ENCODE peak calls at places on chromosomes 4 and X, in eight cellular contexts. One of them, this sample, is unnamed.
A peak's percentile ranks its signal among the peaks of the same experiment; 100 is the strongest.

GRCh38 chr4:63211377-63211776 is 1197.9 kb downstream of the TECRL start:
- DNase-seq in AG04450: no peak
- DNase-seq in gastrocnemius medialis: no peak
- DNase-seq in transverse colon: no peak
- DNase-seq in adrenal gland: no peak
- DNase-seq in upper lobe of left lung: no peak
- DNase-seq in HepG2: no peak
- DNase-seq in psoas muscle: no peak
- DNase-seq in this sample: no peak

GRCh38 chr4:108762559-108763225 is at the start of gene ETNPPL:
- DNase-seq in AG04450: no peak
- DNase-seq in gastrocnemius medialis: no peak
- DNase-seq in transverse colon: no peak
- DNase-seq in adrenal gland: peak; percentile 42
- DNase-seq in upper lobe of left lung: peak; percentile 86
- DNase-seq in HepG2: peak; percentile 21
- DNase-seq in psoas muscle: peak; percentile 67
- DNase-seq in this sample: no peak

GRCh38 chrX:111869639-111870034 is 6.3 kb upstream of the TRPC5OS start:
- DNase-seq in AG04450: peak; percentile 8
- DNase-seq in gastrocnemius medialis: no peak
- DNase-seq in transverse colon: peak; percentile 7
- DNase-seq in adrenal gland: peak; percentile 45
- DNase-seq in upper lobe of left lung: no peak
- DNase-seq in HepG2: no peak
- DNase-seq in psoas muscle: no peak
- DNase-seq in this sample: no peak

GRCh38 chr4:62670509-62670908 is 1470.4 kb downstream of the ADGRL3 start:
- DNase-seq in AG04450: no peak
- DNase-seq in gastrocnemius medialis: no peak
- DNase-seq in transverse colon: no peak
- DNase-seq in adrenal gland: no peak
- DNase-seq in upper lobe of left lung: no peak
- DNase-seq in HepG2: no peak
- DNase-seq in psoas muscle: no peak
- DNase-seq in this sample: no peak

GRCh38 chrX:36683507-36683906 is 324.7 kb upstream of the FAM47C start:
- DNase-seq in AG04450: no peak
- DNase-seq in gastrocnemius medialis: no peak
- DNase-seq in transverse colon: no peak
- DNase-seq in adrenal gland: no peak
- DNase-seq in upper lobe of left lung: no peak
- DNase-seq in HepG2: no peak
- DNase-seq in psoas muscle: no peak
- DNase-seq in this sample: no peak

GRCh38 chrX:48613502-48614160 is 16.3 kb downstream of the WDR13 start:
- DNase-seq in AG04450: no peak
- DNase-seq in gastrocnemius medialis: no peak
- DNase-seq in transverse colon: no peak
- DNase-seq in adrenal gland: no peak
- DNase-seq in upper lobe of left lung: no peak
- DNase-seq in HepG2: no peak
- DNase-seq in psoas muscle: no peak
- DNase-seq in this sample: no peak

GRCh38 chr4:75555294-75556164 is at the start of gene ODAPH:
- DNase-seq in AG04450: no peak
- DNase-seq in gastrocnemius medialis: no peak
- DNase-seq in transverse colon: peak; percentile 38
- DNase-seq in adrenal gland: no peak
- DNase-seq in upper lobe of left lung: no peak
- DNase-seq in HepG2: no peak
- DNase-seq in psoas muscle: no peak
- DNase-seq in this sample: no peak

GRCh38 chrX:7116081-7116480 is 31.4 kb upstream of the STS start:
- DNase-seq in AG04450: no peak
- DNase-seq in gastrocnemius medialis: no peak
- DNase-seq in transverse colon: no peak
- DNase-seq in adrenal gland: no peak
- DNase-seq in upper lobe of left lung: no peak
- DNase-seq in HepG2: no peak
- DNase-seq in psoas muscle: no peak
- DNase-seq in this sample: no peak

GRCh38 chrX:147565239-147565638 is 346.5 kb upstream of the FMR1 start:
- DNase-seq in AG04450: no peak
- DNase-seq in gastrocnemius medialis: no peak
- DNase-seq in transverse colon: no peak
- DNase-seq in adrenal gland: no peak
- DNase-seq in upper lobe of left lung: no peak
- DNase-seq in HepG2: no peak
- DNase-seq in psoas muscle: no peak
- DNase-seq in this sample: no peak

DNA sequence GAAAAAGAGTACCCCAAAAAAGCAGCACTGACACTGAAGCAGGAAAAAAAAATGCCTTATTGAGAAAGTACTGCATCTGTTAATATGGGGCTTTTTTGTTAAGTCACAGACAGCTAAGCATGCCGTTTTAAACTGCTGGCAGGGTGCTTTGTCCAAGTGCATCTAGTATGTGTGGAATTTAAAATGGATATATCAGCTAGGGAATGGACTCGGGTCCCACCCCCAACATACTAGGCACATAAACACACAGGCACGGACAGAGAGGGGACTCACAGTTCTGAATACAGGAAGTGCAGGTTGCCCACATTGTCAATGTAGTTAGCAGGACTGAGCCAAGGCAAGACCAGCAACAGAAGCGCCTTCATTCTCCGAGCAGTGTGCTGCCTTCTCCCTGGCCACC is 33.7 kb downstream of the LNX1 start:
- DNase-seq in AG04450: no peak
- DNase-seq in gastrocnemius medialis: no peak
- DNase-seq in transverse colon: no peak
- DNase-seq in adrenal gland: no peak
- DNase-seq in upper lobe of left lung: no peak
- DNase-seq in HepG2: no peak
- DNase-seq in psoas muscle: no peak
- DNase-seq in this sample: no peak
- H3K27ac ChIP-seq in AG04450: no peak overlapping the region
- H3K27ac ChIP-seq in gastrocnemius medialis: peak overlapping the region; percentile 45
- H3K27ac ChIP-seq in transverse colon: no peak overlapping the region
- H3K27ac ChIP-seq in adrenal gland: no peak overlapping the region
- H3K27ac ChIP-seq in upper lobe of left lung: no peak overlapping the region
- H3K27ac ChIP-seq in HepG2: no peak overlapping the region
- H3K27ac ChIP-seq in psoas muscle: no peak overlapping the region
- H3K27ac ChIP-seq in this sample: no peak overlapping the region

DNA sequence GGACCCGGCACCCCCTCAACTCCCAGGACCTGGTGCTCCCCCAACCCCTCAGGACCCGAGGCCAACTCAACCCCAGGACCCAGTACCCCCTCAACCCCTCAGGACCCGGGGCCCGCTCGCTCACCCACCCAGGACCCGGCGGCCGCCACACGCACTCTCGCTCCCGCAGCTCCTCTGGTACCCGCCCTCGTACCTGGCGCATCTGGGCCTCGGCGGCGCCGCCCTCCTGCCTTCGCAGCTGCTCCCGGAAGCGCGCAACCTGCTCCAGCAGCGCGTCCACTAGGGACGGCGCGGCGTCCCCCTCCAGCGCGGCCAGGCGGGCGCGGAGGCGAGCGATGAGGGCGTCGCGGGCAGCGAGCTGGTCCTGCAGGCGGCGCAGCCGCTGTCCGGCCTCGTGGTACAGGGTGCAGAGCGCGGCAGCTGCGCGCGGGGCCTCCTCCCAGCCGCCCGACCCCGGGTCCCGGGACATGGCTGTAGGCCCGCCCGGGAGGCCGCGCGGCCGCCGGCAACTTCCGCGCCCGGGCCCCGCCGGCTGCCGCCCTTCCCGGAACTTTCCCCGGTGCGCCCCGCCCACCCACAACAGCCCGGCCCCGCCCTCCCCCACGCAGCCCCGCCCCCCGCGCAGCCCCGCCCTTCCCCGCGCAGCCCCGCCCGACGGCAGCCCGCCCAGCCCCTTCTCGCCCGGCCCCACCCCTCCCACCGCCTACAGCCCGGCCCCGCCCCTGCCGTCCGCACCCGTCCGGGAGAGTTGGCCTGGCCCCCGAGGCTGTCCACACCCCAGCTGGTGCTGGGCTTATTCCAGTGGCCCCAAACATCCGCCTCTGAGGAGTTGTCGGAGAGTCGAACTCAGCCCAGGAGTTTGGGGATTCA is at the start of gene TNIP2:
- DNase-seq in AG04450: peak; percentile 29
- DNase-seq in gastrocnemius medialis: peak; percentile 77
- DNase-seq in transverse colon: peak; percentile 92
- DNase-seq in adrenal gland: peak; percentile 84
- DNase-seq in upper lobe of left lung: peak; percentile 96
- DNase-seq in HepG2: peak; percentile 64
- DNase-seq in psoas muscle: peak; percentile 94
- DNase-seq in this sample: peak; percentile 74
- TF ChIP-seq CTCF in AG04450: peak; percentile 35
- TF ChIP-seq CTCF in gastrocnemius medialis: peak; percentile 49
- TF ChIP-seq CTCF in transverse colon: peak; percentile 31
- TF ChIP-seq CTCF in adrenal gland: no peak
- TF ChIP-seq CTCF in upper lobe of left lung: peak; percentile 54
- TF ChIP-seq CTCF in HepG2: peak; percentile 50
- TF ChIP-seq CTCF in psoas muscle: peak; percentile 41
- TF ChIP-seq CTCF in this sample: no peak

GRCh38 chrX:68894513-68895338 is 65.9 kb downstream of the EFNB1 start:
- DNase-seq in AG04450: no peak
- DNase-seq in gastrocnemius medialis: peak; percentile 41
- DNase-seq in transverse colon: peak; percentile 65
- DNase-seq in adrenal gland: peak; percentile 59
- DNase-seq in upper lobe of left lung: peak; percentile 86
- DNase-seq in HepG2: no peak
- DNase-seq in psoas muscle: peak; percentile 79
- DNase-seq in this sample: peak; percentile 34
- H3K27me3 ChIP-seq in AG04450: peaks cover 10% of the 10 kb centered on the region
- H3K27me3 ChIP-seq in gastrocnemius medialis: no peaks in the 10 kb centered on the region
- H3K27me3 ChIP-seq in transverse colon: no peaks in the 10 kb centered on the region
- H3K27me3 ChIP-seq in adrenal gland: peaks cover 8% of the 10 kb centered on the region
- H3K27me3 ChIP-seq in upper lobe of left lung: no peaks in the 10 kb centered on the region
- H3K27me3 ChIP-seq in HepG2: no peaks in the 10 kb centered on the region
- H3K27me3 ChIP-seq in psoas muscle: no peaks in the 10 kb centered on the region
- H3K27me3 ChIP-seq in this sample: no peaks in the 10 kb centered on the region

GRCh38 chr4:140839396-140839795 is 83.2 kb upstream of the TBC1D9 start:
- DNase-seq in AG04450: no peak
- DNase-seq in gastrocnemius medialis: no peak
- DNase-seq in transverse colon: no peak
- DNase-seq in adrenal gland: no peak
- DNase-seq in upper lobe of left lung: no peak
- DNase-seq in HepG2: no peak
- DNase-seq in psoas muscle: no peak
- DNase-seq in this sample: no peak

GRCh38 chr4:140833280-140833679 is 77.1 kb upstream of the TBC1D9 start:
- DNase-seq in AG04450: no peak
- DNase-seq in gastrocnemius medialis: no peak
- DNase-seq in transverse colon: no peak
- DNase-seq in adrenal gland: no peak
- DNase-seq in upper lobe of left lung: no peak
- DNase-seq in HepG2: no peak
- DNase-seq in psoas muscle: no peak
- DNase-seq in this sample: no peak

GRCh38 chr4:140829825-140830224 is 73.6 kb upstream of the TBC1D9 start:
- DNase-seq in AG04450: no peak
- DNase-seq in gastrocnemius medialis: no peak
- DNase-seq in transverse colon: no peak
- DNase-seq in adrenal gland: no peak
- DNase-seq in upper lobe of left lung: no peak
- DNase-seq in HepG2: no peak
- DNase-seq in psoas muscle: no peak
- DNase-seq in this sample: no peak

GRCh38 chr4:140837742-140838141 is 81.6 kb upstream of the TBC1D9 start:
- DNase-seq in AG04450: no peak
- DNase-seq in gastrocnemius medialis: no peak
- DNase-seq in transverse colon: no peak
- DNase-seq in adrenal gland: no peak
- DNase-seq in upper lobe of left lung: no peak
- DNase-seq in HepG2: no peak
- DNase-seq in psoas muscle: no peak
- DNase-seq in this sample: no peak

DNA sequence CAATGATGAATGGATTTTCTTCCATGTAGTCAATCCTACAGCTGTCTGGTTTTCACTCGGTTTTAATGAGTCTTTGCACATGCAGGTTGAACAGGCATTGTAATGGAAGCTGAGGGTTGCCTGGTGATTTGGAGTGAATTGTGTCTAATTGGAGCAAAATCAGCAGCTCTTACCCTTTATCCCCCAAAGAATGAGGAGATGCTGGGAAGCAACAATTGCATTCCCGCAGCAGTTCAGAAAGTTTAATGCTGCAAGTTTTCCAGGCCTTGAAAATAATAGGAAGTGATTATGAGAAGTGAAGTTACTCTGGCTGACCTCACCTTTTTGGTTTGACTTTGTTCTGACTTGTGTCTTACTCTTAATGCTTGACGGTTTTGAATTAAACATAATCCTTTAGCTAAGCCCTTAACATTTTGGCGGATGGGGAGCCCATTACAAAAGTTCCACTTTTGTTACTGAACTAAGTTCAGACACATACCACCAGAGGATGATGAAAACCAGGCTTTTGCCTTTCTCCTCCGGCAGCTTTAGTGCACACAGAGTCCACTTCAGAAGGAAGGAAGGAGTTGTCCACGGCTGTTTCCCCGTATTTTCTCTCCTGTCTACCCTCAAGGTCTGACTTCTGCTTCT is 78.8 kb upstream of the TBC1D9 start:
- DNase-seq in AG04450: no peak
- DNase-seq in gastrocnemius medialis: no peak
- DNase-seq in transverse colon: no peak
- DNase-seq in adrenal gland: no peak
- DNase-seq in upper lobe of left lung: no peak
- DNase-seq in HepG2: no peak
- DNase-seq in psoas muscle: no peak
- DNase-seq in this sample: no peak
- H3K27ac ChIP-seq in AG04450: no peak overlapping the region
- H3K27ac ChIP-seq in gastrocnemius medialis: no peak overlapping the region
- H3K27ac ChIP-seq in transverse colon: no peak overlapping the region
- H3K27ac ChIP-seq in adrenal gland: no peak overlapping the region
- H3K27ac ChIP-seq in upper lobe of left lung: no peak overlapping the region
- H3K27ac ChIP-seq in HepG2: no peak overlapping the region
- H3K27ac ChIP-seq in psoas muscle: no peak overlapping the region
- H3K27ac ChIP-seq in this sample: no peak overlapping the region